ENCODE peak calls at places on chromosomes 7 and 10, in ten cellular contexts. N is lower lobe of right lung; E is CD8-positive, alpha-beta memory T cell; P is substantia nigra; X is sigmoid colon; A is HCT116; Y is thyroid gland; B is left ventricle myocardium inferior; O is CD4-positive, alpha-beta T cell; V is heart right ventricle. L is an unnamed sample.

GRCh38 chr7:27917119-27917518 is 177.2 kb downstream of the TAX1BP1 start:
- DNase-seq in X (no peak), A (no peak), Y (no peak), E (no peak), N (no peak), B (no peak), P (no peak), O (no peak), V (no peak), L (no peak)

GRCh38 chr7:37201003-37201875 is 247.4 kb downstream of the ELMO1 start:
- DNase-seq in P (peak; percentile 55), A (peak; percentile 61), X (peak; percentile 94), E (peak; percentile 22), O (peak; percentile 19), B (peak; percentile 76), Y (peak; percentile 81), V (peak; percentile 73), N (peak; percentile 77), L (peak; percentile 58)

GRCh38 chr10:131157899-131158298 is 153.6 kb downstream of the TCERG1L start:
- DNase-seq in B (no peak), A (no peak), E (no peak), V (no peak), X (no peak), P (no peak), O (no peak), Y (no peak), N (no peak), L (no peak)

GRCh38 chr10:91901784-91902677 is 7.3 kb downstream of the FGFBP3 start:
- DNase-seq in N (no peak), E (peak; percentile 8), V (no peak), X (no peak), A (peak; percentile 42), P (no peak), O (peak; percentile 22), B (no peak), Y (no peak), L (no peak)

GRCh38 chr10:115141254-115141653 is 48.1 kb downstream of the ATRNL1 start:
- DNase-seq in B (no peak), X (no peak), N (no peak), P (no peak), O (no peak), A (peak; percentile 15), V (no peak), Y (no peak), E (no peak), L (no peak)

GRCh38 chr10:18341063-18341462 is 200.8 kb downstream of the CACNB2 start:
- DNase-seq in N (no peak), B (no peak), E (no peak), P (no peak), V (no peak), X (no peak), O (no peak), A (no peak), Y (no peak), L (no peak)

GRCh38 chr10:30763933-30764332 is 134.4 kb upstream of the LYZL2 start:
- DNase-seq in N (peak; percentile 71), O (no peak), B (no peak), A (no peak), V (no peak), P (no peak), Y (no peak), X (peak; percentile 95), E (no peak), L (no peak)

GRCh38 chr10:44956176-44956575 is 3.4 kb upstream of the RASSF4 start:
- DNase-seq in E (no peak), V (no peak), X (peak; percentile 34), P (no peak), O (no peak), B (no peak), Y (no peak), A (no peak), N (no peak), L (no peak)

GRCh38 chr7:131190146-131190545 is 137.5 kb upstream of the MKLN1 start:
- DNase-seq in X (peak; percentile 74), B (no peak), E (no peak), Y (peak; percentile 33), N (no peak), V (no peak), P (no peak), A (no peak), O (no peak), L (no peak)

GRCh38 chr7:147478751-147479150 is 1111.8 kb upstream of the C7orf33 start:
- DNase-seq in N (no peak), A (no peak), E (no peak), X (no peak), O (no peak), P (no peak), B (no peak), Y (no peak), V (no peak), L (no peak)

GRCh38 chr7:10221084-10221483 is 752.6 kb upstream of the PHF14 start:
- DNase-seq in B (no peak), X (no peak), N (no peak), V (no peak), P (no peak), A (no peak), Y (no peak), E (no peak), O (no peak), L (no peak)

GRCh38 chr10:1203704-1204103 is 147.5 kb downstream of the WDR37 start:
- DNase-seq in V (no peak), B (no peak), Y (no peak), P (no peak), O (no peak), N (no peak), E (no peak), A (no peak), X (no peak), L (no peak)

GRCh38 chr7:154841731-154842331 is 161.1 kb downstream of the PAXIP1 start:
- DNase-seq in V (no peak), P (no peak), A (no peak), O (no peak), E (no peak), N (no peak), B (no peak), X (no peak), Y (no peak), L (no peak)

GRCh38 chr10:8138471-8138870 is 84.0 kb downstream of the GATA3 start:
- DNase-seq in V (no peak), X (no peak), A (no peak), Y (no peak), P (no peak), O (no peak), B (no peak), E (no peak), N (no peak), L (no peak)

GRCh38 chr10:63641799-63642198 is 120.6 kb downstream of the REEP3 start:
- DNase-seq in B (no peak), P (no peak), X (no peak), E (no peak), Y (no peak), O (no peak), N (no peak), A (no peak), V (no peak), L (no peak)

GRCh38 chr7:118104812-118105441 is 79.0 kb upstream of the LSM8 start:
- DNase-seq in B (no peak), N (no peak), A (peak; percentile 15), V (no peak), P (no peak), O (no peak), X (no peak), E (no peak), Y (no peak), L (no peak)

GRCh38 chr7:7176421-7177043 is 5.8 kb upstream of the C1GALT1 start:
- DNase-seq in P (no peak), N (no peak), X (no peak), A (peak; percentile 76), B (no peak), E (no peak), V (no peak), Y (no peak), O (no peak), L (no peak)

GRCh38 chr10:99328579-99329237 is 448 bp upstream of the CNNM1 start:
- DNase-seq in O (no peak), B (no peak), Y (no peak), P (no peak), X (peak; percentile 67), E (no peak), N (no peak), A (no peak), V (no peak), L (no peak)
- H3K27ac ChIP-seq in O (no peak overlapping the region), B (no peak overlapping the region), Y (no peak overlapping the region), P (no peak overlapping the region), X (peak overlapping the region; percentile 59), E (no peak overlapping the region), N (no peak overlapping the region), A (no peak overlapping the region), V (no peak overlapping the region), L (peak overlapping the region; percentile 31)

DNA sequence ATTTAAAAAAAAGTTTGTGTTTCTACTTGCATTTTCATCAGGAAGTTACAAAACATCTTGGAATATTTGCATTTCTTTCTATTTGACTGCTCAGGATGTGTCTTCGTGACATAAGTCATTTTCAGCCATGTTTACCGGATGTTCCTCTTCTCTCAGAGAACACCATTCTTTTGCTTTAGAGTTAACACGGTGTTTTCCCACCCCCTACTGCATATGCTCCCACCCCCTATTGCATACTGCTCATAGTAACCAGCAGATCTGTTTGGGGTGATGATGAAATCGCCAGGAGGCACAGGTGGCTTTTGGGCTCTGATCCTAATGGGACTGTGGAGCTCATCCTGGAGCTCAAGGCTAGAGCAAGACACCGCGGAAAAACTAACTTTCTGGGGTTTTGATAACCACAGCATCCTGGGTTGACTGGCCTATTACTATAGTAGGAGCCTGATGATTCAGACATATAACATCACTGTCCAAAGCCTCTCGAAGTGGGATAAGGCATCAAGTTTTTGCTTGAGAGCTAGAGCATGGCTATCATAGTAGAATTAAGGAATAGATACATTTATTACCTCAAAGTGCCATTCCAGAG is 65.1 kb upstream of the BET1 start:
- DNase-seq in N (no peak), E (no peak), V (no peak), O (no peak), A (no peak), B (no peak), X (no peak), Y (no peak), P (no peak), L (no peak)
- H3K27ac ChIP-seq in N (no peak overlapping the region), E (no peak overlapping the region), V (no peak overlapping the region), O (no peak overlapping the region), A (no peak overlapping the region), B (no peak overlapping the region), X (no peak overlapping the region), Y (no peak overlapping the region), P (no peak overlapping the region), L (no peak overlapping the region)

DNA sequence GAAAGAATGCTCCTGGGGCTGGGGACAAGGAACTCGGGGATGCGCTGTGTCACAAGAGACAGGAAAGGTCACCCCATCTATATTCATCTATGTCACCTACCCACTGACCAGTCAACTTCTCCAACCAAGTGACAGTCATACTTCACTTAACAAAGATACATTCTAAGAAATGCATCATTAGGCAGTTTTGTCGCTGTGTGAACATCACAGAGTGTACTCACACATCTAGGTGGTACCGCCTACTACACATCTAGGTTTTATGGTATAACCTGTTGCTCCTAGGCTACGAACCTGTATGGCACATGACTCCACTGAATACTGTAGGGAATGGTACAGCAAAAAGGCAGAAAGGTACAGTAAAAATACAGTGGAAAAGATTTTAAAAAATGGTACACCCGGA is 3.8 kb upstream of the ADAM12 start:
- DNase-seq in V (no peak), E (no peak), Y (no peak), B (no peak), O (no peak), N (no peak), P (no peak), X (no peak), A (no peak), L (no peak)
- H3K27ac ChIP-seq in V (no peak overlapping the region), E (no peak overlapping the region), Y (no peak overlapping the region), B (no peak overlapping the region), O (no peak overlapping the region), N (no peak overlapping the region), P (no peak overlapping the region), X (no peak overlapping the region), A (no peak overlapping the region), L (peak overlapping the region; percentile 61)

GRCh38 chr10:76184647-76185046 is 753.2 kb downstream of the LRMDA start:
- DNase-seq in O (no peak), Y (no peak), B (no peak), N (no peak), X (no peak), P (no peak), E (no peak), V (no peak), A (no peak), L (no peak)
- H3K27ac ChIP-seq in O (no peak overlapping the region), Y (no peak overlapping the region), B (no peak overlapping the region), N (no peak overlapping the region), X (no peak overlapping the region), P (no peak overlapping the region), E (no peak overlapping the region), V (no peak overlapping the region), A (no peak overlapping the region), L (no peak overlapping the region)